ENCODE peak calls at places on chromosomes 6 and 20, in seven cellular contexts. R is CD8-positive, alpha-beta memory T cell; T is activated naive CD4-positive, alpha-beta T cell; L is psoas muscle; F is NAMALWA; V is Peyer's patch; S is MV-4-11. O is an unnamed sample.

GRCh38 chr6:111888928-111889696 is 15.9 kb upstream of the FYN start:
- DNase-seq in R (no peak), T (no peak), L (peak), F (no peak), V (no peak), S (no peak), O (peak)

GRCh38 chr20:757509-757908 is 10.8 kb downstream of the SLC52A3 start:
- DNase-seq in R (no peak), T (no peak), L (no peak), F (no peak), V (no peak), S (no peak), O (no peak)

GRCh38 chr6:44021628-44022295 is 105.5 kb downstream of the MRPL14 start:
- DNase-seq in R (no peak), T (no peak), L (no peak), F (no peak), V (peak), S (no peak), O (no peak)

GRCh38 chr6:109308018-109308492 is 74.2 kb downstream of the CD164 start:
- DNase-seq in R (no peak), T (no peak), L (peak), F (no peak), V (peak), S (peak), O (no peak)

GRCh38 chr6:8180327-8181161 is 78.2 kb upstream of the EEF1E1 start:
- DNase-seq in R (no peak), T (no peak), L (no peak), F (no peak), V (no peak), S (no peak), O (peak)

GRCh38 chr20:44028868-44029847 is 114.5 kb downstream of the TOX2 start:
- DNase-seq in R (no peak), T (no peak), L (no peak), F (no peak), V (no peak), S (no peak), O (no peak)

GRCh38 chr20:4608861-4609260 is 112.8 kb upstream of the PRND start:
- DNase-seq in R (no peak), T (no peak), L (no peak), F (no peak), V (no peak), S (no peak), O (no peak)

GRCh38 chr6:8335371-8335770 is 100.0 kb downstream of the SLC35B3 start:
- DNase-seq in R (no peak), T (no peak), L (no peak), F (no peak), V (no peak), S (no peak), O (no peak)

GRCh38 chr20:45433316-45433715 is 17.4 kb downstream of the PIGT start:
- DNase-seq in R (no peak), T (no peak), L (peak), F (no peak), V (peak), S (no peak), O (no peak)

GRCh38 chr20:42485566-42485965 is 704.1 kb downstream of the PTPRT start:
- DNase-seq in R (no peak), T (no peak), L (no peak), F (no peak), V (no peak), S (no peak), O (no peak)

GRCh38 chr6:44498436-44498835 is 110.9 kb downstream of the CDC5L start:
- DNase-seq in R (no peak), T (no peak), L (no peak), F (no peak), V (no peak), S (no peak), O (peak)

GRCh38 chr6:33827546-33828451 is 24.0 kb upstream of the MLN start:
- DNase-seq in R (no peak), T (no peak), L (no peak), F (no peak), V (no peak), S (no peak), O (no peak)

GRCh38 chr6:168089186-168090063 is 10.4 kb upstream of the FRMD1 start:
- DNase-seq in R (no peak), T (no peak), L (peak), F (no peak), V (no peak), S (no peak), O (no peak)

GRCh38 chr6:26215200-26216014 is 128.2 kb downstream of the HFE start:
- DNase-seq in R (peak), T (no peak), L (no peak), F (peak), V (peak), S (no peak), O (no peak)

GRCh38 chr6:143774347-143774746 is 68.8 kb upstream of the LTV1 start:
- DNase-seq in R (no peak), T (no peak), L (no peak), F (no peak), V (no peak), S (no peak), O (no peak)

GRCh38 chr6:134097114-134097707 is 44.8 kb upstream of the SLC2A12 start:
- DNase-seq in R (peak), T (peak), L (peak), F (peak), V (peak), S (peak), O (peak)

GRCh38 chr20:25282034-25282781 is 34.3 kb downstream of the PYGB start:
- DNase-seq in R (no peak), T (no peak), L (peak), F (peak), V (peak), S (no peak), O (no peak)

GRCh38 chr6:81623106-81623834 is 129.2 kb downstream of the TENT5A start:
- DNase-seq in R (no peak), T (no peak), L (no peak), F (no peak), V (no peak), S (no peak), O (no peak)

GRCh38 chr6:54173084-54173483 is 61.8 kb downstream of the MLIP start:
- DNase-seq in R (no peak), T (no peak), L (no peak), F (no peak), V (no peak), S (no peak), O (no peak)

GRCh38 chr6:48951917-48952316 is 511.1 kb downstream of the MMUT start:
- DNase-seq in R (no peak), T (no peak), L (no peak), F (no peak), V (no peak), S (no peak), O (no peak)

GRCh38 chr6:17429381-17430061 is 36.1 kb downstream of the CAP2 start:
- DNase-seq in R (no peak), T (no peak), L (no peak), F (no peak), V (no peak), S (no peak), O (no peak)